ENCODE peak calls at places on chromosomes 7 and 10, in eight cellular contexts. H, V, A, W, K, E, O and P are unnamed samples.

GRCh38 chr7:143013897-143014296 is 13.0 kb downstream of the OR9A2 start:
- DNase-seq in E (no peak), O (no peak), H (no peak), W (no peak), K (no peak), V (no peak), A (no peak), P (no peak)

GRCh38 chr7:80831996-80832395 is 86.9 kb downstream of the SEMA3C start:
- DNase-seq in K (no peak), V (no peak), W (no peak), H (no peak), A (no peak), O (no peak), E (no peak), P (no peak)

GRCh38 chr7:81484266-81484665 is 285.6 kb downstream of the HGF start:
- DNase-seq in V (peak; percentile 13), E (peak; percentile 61), A (no peak), H (no peak), O (no peak), W (no peak), K (no peak), P (peak; percentile 70)

GRCh38 chr7:65448824-65449504 is 75.3 kb downstream of the ZNF92 start:
- DNase-seq in E (no peak), K (no peak), W (no peak), H (no peak), O (no peak), V (no peak), A (no peak), P (no peak)

GRCh38 chr10:77636286-77636966 is 1.2 kb downstream of the KCNMA1 start:
- DNase-seq in A (no peak), H (no peak), K (no peak), O (no peak), E (no peak), V (peak; percentile 68), W (no peak), P (peak; percentile 61)

GRCh38 chr10:112724404-112724991 is 225.5 kb upstream of the TCF7L2 start:
- DNase-seq in A (no peak), H (no peak), W (no peak), E (no peak), O (no peak), K (no peak), V (no peak), P (no peak)

GRCh38 chr7:73900286-73900685 is 39.3 kb downstream of the TMEM270 start:
- DNase-seq in K (no peak), V (peak; percentile 76), A (no peak), W (no peak), O (no peak), H (no peak), E (no peak), P (no peak)

GRCh38 chr10:2936816-2937215 is 130.5 kb upstream of the PFKP start:
- DNase-seq in W (no peak), H (no peak), A (no peak), O (no peak), K (no peak), E (no peak), V (no peak), P (no peak)

GRCh38 chr7:115965241-115965640 is 65.3 kb downstream of the TFEC start:
- DNase-seq in V (no peak), E (no peak), W (no peak), K (no peak), O (no peak), A (no peak), H (no peak), P (no peak)

GRCh38 chr7:77685219-77685618 is 11.0 kb upstream of the RSBN1L start:
- DNase-seq in O (no peak), K (no peak), H (no peak), A (no peak), V (no peak), W (no peak), E (no peak), P (no peak)

GRCh38 chr7:68272507-68272906 is 1275.9 kb downstream of the TYW1 start:
- DNase-seq in H (no peak), V (no peak), A (no peak), E (no peak), K (no peak), W (no peak), O (no peak), P (no peak)

GRCh38 chr7:44325811-44326241 is 432 bp upstream of the CAMK2B start:
- DNase-seq in V (peak; percentile 81), K (no peak), E (no peak), W (no peak), H (no peak), O (no peak), A (no peak), P (peak; percentile 50)

GRCh38 chr7:95593343-95593742 is 3.0 kb downstream of the PDK4 start:
- DNase-seq in A (no peak), E (no peak), W (no peak), V (no peak), K (no peak), O (no peak), H (no peak), P (no peak)

GRCh38 chr10:90437452-90437851 is 420.4 kb downstream of the HTR7 start:
- DNase-seq in E (no peak), V (no peak), H (no peak), W (no peak), O (no peak), A (no peak), K (no peak), P (no peak)

GRCh38 chr7:92404170-92404614 is 43.1 kb upstream of the GATAD1 start:
- DNase-seq in H (no peak), E (no peak), K (peak; percentile 64), W (peak; percentile 49), A (peak; percentile 34), V (peak; percentile 13), O (no peak), P (peak; percentile 43)

GRCh38 chr10:91604936-91605534 is 27.8 kb downstream of the PPP1R3C start:
- DNase-seq in E (no peak), K (no peak), O (no peak), W (no peak), H (no peak), V (no peak), A (no peak), P (no peak)

GRCh38 chr7:68192941-68193340 is 1196.3 kb downstream of the TYW1 start:
- DNase-seq in V (no peak), A (no peak), K (no peak), H (no peak), E (no peak), O (no peak), W (no peak), P (no peak)

GRCh38 chr7:137109966-137110930 is 233.3 kb downstream of the PTN start:
- DNase-seq in W (no peak), O (no peak), K (no peak), A (no peak), H (no peak), V (no peak), E (no peak), P (no peak)

GRCh38 chr7:102439963-102440795 is 6.8 kb downstream of the ORAI2 start:
- DNase-seq in W (no peak), O (no peak), E (peak; percentile 68), H (peak; percentile 83), K (no peak), V (peak; percentile 73), A (no peak), P (peak; percentile 63)

GRCh38 chr10:71281646-71282322 is 37.3 kb upstream of the SLC29A3 start:
- DNase-seq in K (no peak), E (no peak), V (no peak), O (no peak), W (no peak), A (no peak), H (no peak), P (no peak)

GRCh38 chr7:151696738-151697514 is 177.2 kb upstream of the RHEB start:
- DNase-seq in W (no peak), E (no peak), K (no peak), O (no peak), H (no peak), A (no peak), V (peak; percentile 90), P (peak; percentile 47)

GRCh38 chr10:60626037-60626436 is 152.2 kb upstream of the CDK1 start:
- DNase-seq in O (no peak), A (no peak), W (no peak), K (no peak), H (no peak), V (no peak), E (no peak), P (no peak)

GRCh38 chr10:57905866-57906265 is 361.8 kb downstream of the IPMK start:
- DNase-seq in V (no peak), O (no peak), W (no peak), H (no peak), E (no peak), A (no peak), K (no peak), P (peak; percentile 39)

GRCh38 chr7:108093341-108093740 is 36.8 kb downstream of the LAMB4 start:
- DNase-seq in V (no peak), A (no peak), W (no peak), E (no peak), O (no peak), H (no peak), K (no peak), P (no peak)